ENCODE peak calls at places on chromosomes 5 and 9, in seven cellular contexts. F is GM23248; Q is tibial nerve; Z is IMR-90; J is lower lobe of right lung; P is CD4-positive, CD25-positive, alpha-beta regulatory T cell; H is heart right ventricle. V is an unnamed sample. For H3K4me1, the result is how much of the 10 kb centered on the place peaks cover.

GRCh38 chr5:132962429-132962928 is 955 bp downstream of the AFF4 start:
- DNase-seq in F (peak), Q (no peak), Z (peak), J (no peak), P (peak), H (no peak), V (no peak)

GRCh38 chr5:159792180-159792579 is 124.1 kb upstream of the ADRA1B start:
- DNase-seq in F (no peak), Q (no peak), Z (no peak), J (no peak), P (no peak), H (no peak), V (no peak)

GRCh38 chr5:141839015-141839513 is 39.1 kb downstream of the PCDH1 start:
- DNase-seq in F (peak), Q (no peak), Z (no peak), J (no peak), P (no peak), H (no peak), V (no peak)

GRCh38 chr5:61004448-61004847 is 59.4 kb downstream of the NDUFAF2 start:
- DNase-seq in F (peak), Q (no peak), Z (peak), J (no peak), P (no peak), H (no peak), V (no peak)

GRCh38 chr9:89309608-89310485 is 1.1 kb upstream of the CKS2 start:
- DNase-seq in F (peak), Q (no peak), Z (no peak), J (no peak), P (peak), H (no peak), V (no peak)

GRCh38 chr9:134331186-134332025 is 5.2 kb downstream of the RXRA start:
- DNase-seq in F (no peak), Q (no peak), Z (no peak), J (no peak), P (no peak), H (peak), V (no peak)

GRCh38 chr5:133460172-133460758 is 152.1 kb downstream of the FSTL4 start:
- DNase-seq in F (peak), Q (no peak), Z (no peak), J (no peak), P (peak), H (no peak), V (peak)

GRCh38 chr9:114799441-114799840 is 6.4 kb downstream of the TNFSF15 start:
- DNase-seq in F (no peak), Q (no peak), Z (no peak), J (no peak), P (no peak), H (no peak), V (no peak)

GRCh38 chr5:148829248-148829594 is 2.8 kb downstream of the ADRB2 start:
- DNase-seq in F (no peak), Q (no peak), Z (no peak), J (no peak), P (no peak), H (no peak), V (no peak)

GRCh38 chr5:148829734-148830133 is 3.3 kb downstream of the ADRB2 start:
- DNase-seq in F (no peak), Q (no peak), Z (no peak), J (no peak), P (no peak), H (peak), V (no peak)

GRCh38 chr5:148826082-148826971 is at the start of gene ADRB2:
- DNase-seq in F (peak), Q (peak), Z (peak), J (peak), P (peak), H (peak), V (peak)

GRCh38 chr5:148828461-148829247 is 2.2 kb downstream of the ADRB2 start:
- DNase-seq in F (peak), Q (no peak), Z (peak), J (no peak), P (no peak), H (no peak), V (no peak)

GRCh38 chr5:148827723-148828122 is 1.3 kb downstream of the ADRB2 start:
- DNase-seq in F (no peak), Q (no peak), Z (peak), J (no peak), P (no peak), H (no peak), V (no peak)
- H3K4me3 ChIP-seq in F (no peak), Q (peak), Z (peak), J (peak), P (no peak), H (peak), V (no peak)

GRCh38 chr9:72579880-72580570 is 58.6 kb downstream of the TMC1 start:
- DNase-seq in F (peak), Q (no peak), Z (peak), J (no peak), P (no peak), H (no peak), V (no peak)
- H3K4me1 ChIP-seq in F (half or more), Q (under half), Z (under half), J (under half), P (under half), H (half or more), V (under half)

GRCh38 chr9:99868845-99869244 is 37.6 kb upstream of the STX17 start:
- DNase-seq in F (peak), Q (no peak), Z (peak), J (no peak), P (peak), H (no peak), V (no peak)
- H3K27ac ChIP-seq in F (no peak), Q (no peak), Z (no peak), J (no peak), P (no peak), H (no peak), V (no peak)

GRCh38 chr5:83015676-83016075 is 61.5 kb downstream of the TMEM167A start:
- DNase-seq in F (no peak), Q (no peak), Z (no peak), J (no peak), P (no peak), H (no peak), V (no peak)
- H3K4me3 ChIP-seq in F (no peak), Q (no peak), Z (no peak), J (no peak), P (no peak), H (no peak), V (no peak)

GRCh38 chr5:109741390-109741789 is 51.7 kb downstream of the MAN2A1 start:
- DNase-seq in F (no peak), Q (no peak), Z (no peak), J (no peak), P (no peak), H (no peak), V (no peak)

GRCh38 chr5:109744261-109744660 is 54.5 kb downstream of the MAN2A1 start:
- DNase-seq in F (no peak), Q (no peak), Z (no peak), J (no peak), P (no peak), H (no peak), V (no peak)

GRCh38 chr5:109740329-109740728 is 50.6 kb downstream of the MAN2A1 start:
- DNase-seq in F (peak), Q (no peak), Z (peak), J (no peak), P (no peak), H (no peak), V (no peak)

GRCh38 chr5:109743041-109743531 is 53.4 kb downstream of the MAN2A1 start:
- DNase-seq in F (no peak), Q (no peak), Z (no peak), J (no peak), P (no peak), H (no peak), V (no peak)

DNA sequence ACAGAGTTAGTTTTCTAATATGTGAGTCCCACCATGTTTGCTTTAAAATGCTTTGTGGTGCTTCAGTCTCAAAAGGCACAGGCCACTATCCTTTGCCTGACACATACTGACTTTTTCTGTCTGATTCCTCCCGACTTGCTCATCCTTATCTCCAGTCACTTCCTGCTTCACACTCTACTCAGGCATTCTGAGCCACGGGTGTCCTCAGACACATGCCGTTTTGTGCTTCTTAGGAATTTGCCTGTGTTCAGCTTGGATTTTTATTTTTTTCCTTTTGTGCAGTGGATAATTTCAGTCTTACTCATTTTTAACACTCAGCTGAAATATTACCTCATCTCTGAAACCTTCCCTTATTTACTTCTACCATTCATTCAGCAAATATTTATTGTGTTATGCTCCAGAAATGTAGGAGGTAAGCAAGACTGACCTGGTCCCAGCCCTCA is 54.1 kb downstream of the MAN2A1 start:
- DNase-seq in F (peak), Q (no peak), Z (peak), J (no peak), P (no peak), H (no peak), V (no peak)
- H3K4me1 ChIP-seq in F (half or more), Q (under half), Z (under half), J (under half), P (under half), H (under half), V (under half)

GRCh38 chr5:67660149-67660548 is 463.6 kb upstream of the CD180 start:
- DNase-seq in F (no peak), Q (no peak), Z (no peak), J (no peak), P (no peak), H (no peak), V (no peak)
- H3K27ac ChIP-seq in F (no peak), Q (no peak), Z (no peak), J (no peak), P (no peak), H (no peak), V (no peak)

DNA sequence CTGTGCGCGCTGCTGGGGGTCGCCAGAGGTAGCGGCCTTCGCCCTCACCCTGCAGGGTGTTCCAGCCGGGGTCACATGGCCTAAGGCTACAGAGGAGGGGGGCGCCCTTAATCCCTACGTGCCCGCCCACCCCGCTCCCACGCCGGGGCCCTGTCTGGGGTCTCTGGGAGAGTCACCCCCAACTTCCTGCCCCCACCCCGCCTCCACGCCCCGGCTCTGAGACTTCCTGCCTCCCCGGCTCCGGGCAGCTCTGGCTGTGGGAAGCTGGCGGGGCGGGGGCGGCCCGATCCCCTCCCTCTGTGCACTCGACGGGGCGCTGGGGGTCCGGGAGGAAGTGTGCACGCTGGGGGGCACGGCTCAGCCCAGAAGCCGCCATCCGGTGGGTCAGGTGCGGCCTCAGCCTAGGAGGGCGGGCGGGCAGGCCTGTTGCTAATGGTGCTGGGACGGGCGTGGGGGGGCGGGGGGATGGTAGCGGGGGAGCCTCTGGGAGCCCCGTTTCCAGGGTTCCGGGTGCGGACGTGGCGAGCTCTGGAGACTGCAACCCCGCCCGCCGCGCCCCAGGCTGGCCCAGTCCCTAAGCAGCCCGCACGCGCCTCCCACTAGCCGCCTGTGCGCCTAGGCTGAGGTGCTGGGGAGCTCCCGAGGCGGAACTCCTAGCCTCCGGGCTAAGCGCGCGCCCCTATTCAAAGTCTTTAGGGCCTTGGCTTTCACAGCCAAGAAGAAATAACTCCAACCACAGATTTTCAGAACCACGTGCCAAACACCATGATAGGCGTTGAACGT is 61.6 kb downstream of the CXXC5 start:
- DNase-seq in F (no peak), Q (no peak), Z (no peak), J (peak), P (no peak), H (peak), V (no peak)
- H3K4me3 ChIP-seq in F (peak), Q (peak), Z (no peak), J (peak), P (no peak), H (peak), V (peak)